ENCODE peak calls at places on chromosomes 7 and 10, in four cellular contexts. One of them, this sample, is unnamed.

GRCh38 chr10:33612116-33612515 is 277.6 kb upstream of the NRP1 start:
- DNase-seq in H9: no peak
- DNase-seq in neuronal stem cell: no peak
- DNase-seq in IMR-90: peak
- DNase-seq in this sample: no peak

GRCh38 chr10:44382131-44382858 is 2.6 kb downstream of the CXCL12 start:
- DNase-seq in H9: peak
- DNase-seq in neuronal stem cell: no peak
- DNase-seq in IMR-90: no peak
- DNase-seq in this sample: no peak

GRCh38 chr7:101677421-101678137 is 48.5 kb upstream of the MYL10 start:
- DNase-seq in H9: no peak
- DNase-seq in neuronal stem cell: no peak
- DNase-seq in IMR-90: peak
- DNase-seq in this sample: no peak

GRCh38 chr7:66167773-66168367 is 37.3 kb upstream of the TPST1 start:
- DNase-seq in H9: no peak
- DNase-seq in neuronal stem cell: no peak
- DNase-seq in IMR-90: peak
- DNase-seq in this sample: peak

GRCh38 chr10:102581401-102581800 is 62.9 kb upstream of the TRIM8 start:
- DNase-seq in H9: no peak
- DNase-seq in neuronal stem cell: no peak
- DNase-seq in IMR-90: no peak
- DNase-seq in this sample: no peak

GRCh38 chr7:29878081-29878688 is 71.9 kb downstream of the WIPF3 start:
- DNase-seq in H9: no peak
- DNase-seq in neuronal stem cell: no peak
- DNase-seq in IMR-90: peak
- DNase-seq in this sample: peak

GRCh38 chr10:93437000-93437945 is 44.9 kb downstream of the MYOF start:
- DNase-seq in H9: peak
- DNase-seq in neuronal stem cell: no peak
- DNase-seq in IMR-90: peak
- DNase-seq in this sample: peak

GRCh38 chr10:92891885-92892705 is 43.8 kb downstream of the EXOC6 start:
- DNase-seq in H9: peak
- DNase-seq in neuronal stem cell: no peak
- DNase-seq in IMR-90: peak
- DNase-seq in this sample: peak

GRCh38 chr10:119829429-119829828 is 43.2 kb downstream of the MCMBP start:
- DNase-seq in H9: no peak
- DNase-seq in neuronal stem cell: no peak
- DNase-seq in IMR-90: no peak
- DNase-seq in this sample: no peak

GRCh38 chr10:124701881-124702656 is 42.1 kb downstream of the FAM53B start:
- DNase-seq in H9: no peak
- DNase-seq in neuronal stem cell: no peak
- DNase-seq in IMR-90: peak
- DNase-seq in this sample: peak

GRCh38 chr10:35572583-35572982 is 32.6 kb upstream of the GJD4 start:
- DNase-seq in H9: no peak
- DNase-seq in neuronal stem cell: no peak
- DNase-seq in IMR-90: peak
- DNase-seq in this sample: peak

GRCh38 chr7:82319674-82320118 is 123.9 kb downstream of the CACNA2D1 start:
- DNase-seq in H9: no peak
- DNase-seq in neuronal stem cell: no peak
- DNase-seq in IMR-90: peak
- DNase-seq in this sample: peak

GRCh38 chr10:4708123-4708759 is 117.8 kb upstream of the AKR1E2 start:
- DNase-seq in H9: peak
- DNase-seq in neuronal stem cell: no peak
- DNase-seq in IMR-90: no peak
- DNase-seq in this sample: no peak

GRCh38 chr7:138943061-138943460 is 38.1 kb downstream of the KIAA1549 start:
- DNase-seq in H9: no peak
- DNase-seq in neuronal stem cell: no peak
- DNase-seq in IMR-90: no peak
- DNase-seq in this sample: no peak

GRCh38 chr10:100022403-100022802 is 12.7 kb upstream of the DNMBP start:
- DNase-seq in H9: no peak
- DNase-seq in neuronal stem cell: no peak
- DNase-seq in IMR-90: peak
- DNase-seq in this sample: no peak

GRCh38 chr10:79342295-79342761 is 4.9 kb upstream of the PPIF start:
- DNase-seq in H9: peak
- DNase-seq in neuronal stem cell: no peak
- DNase-seq in IMR-90: no peak
- DNase-seq in this sample: no peak

GRCh38 chr10:125396651-125397050 is 236.3 kb upstream of the CTBP2 start:
- DNase-seq in H9: no peak
- DNase-seq in neuronal stem cell: no peak
- DNase-seq in IMR-90: peak
- DNase-seq in this sample: no peak

GRCh38 chr7:139658919-139659675 is 118.7 kb downstream of the HIPK2 start:
- DNase-seq in H9: no peak
- DNase-seq in neuronal stem cell: no peak
- DNase-seq in IMR-90: no peak
- DNase-seq in this sample: no peak

GRCh38 chr7:80721880-80722595 is 83.6 kb downstream of the CD36 start:
- DNase-seq in H9: no peak
- DNase-seq in neuronal stem cell: no peak
- DNase-seq in IMR-90: peak
- DNase-seq in this sample: peak

GRCh38 chr10:92241158-92241500 is 49.7 kb downstream of the CPEB3 start:
- DNase-seq in H9: no peak
- DNase-seq in neuronal stem cell: peak
- DNase-seq in IMR-90: peak
- DNase-seq in this sample: no peak

GRCh38 chr10:116120688-116121087 is 152.3 kb downstream of the GFRA1 start:
- DNase-seq in H9: peak
- DNase-seq in neuronal stem cell: no peak
- DNase-seq in IMR-90: no peak
- DNase-seq in this sample: no peak

GRCh38 chr7:1632916-1633785 is 36.9 kb upstream of the ELFN1 start:
- DNase-seq in H9: no peak
- DNase-seq in neuronal stem cell: no peak
- DNase-seq in IMR-90: no peak
- DNase-seq in this sample: no peak

GRCh38 chr7:118053353-118053752 is 130.6 kb upstream of the LSM8 start:
- DNase-seq in H9: no peak
- DNase-seq in neuronal stem cell: no peak
- DNase-seq in IMR-90: no peak
- DNase-seq in this sample: no peak

GRCh38 chr10:132030898-132031463 is 34.8 kb upstream of the JAKMIP3 start:
- DNase-seq in H9: no peak
- DNase-seq in neuronal stem cell: no peak
- DNase-seq in IMR-90: no peak
- DNase-seq in this sample: no peak

GRCh38 chr10:70836319-70836718 is 20.6 kb downstream of the SGPL1 start:
- DNase-seq in H9: no peak
- DNase-seq in neuronal stem cell: no peak
- DNase-seq in IMR-90: no peak
- DNase-seq in this sample: no peak

GRCh38 chr10:100370561-100370975 is 23.5 kb downstream of the SCD start:
- DNase-seq in H9: no peak
- DNase-seq in neuronal stem cell: no peak
- DNase-seq in IMR-90: peak
- DNase-seq in this sample: peak

GRCh38 chr7:105776986-105777910 is 99.2 kb downstream of the ATXN7L1 start:
- DNase-seq in H9: no peak
- DNase-seq in neuronal stem cell: no peak
- DNase-seq in IMR-90: peak
- DNase-seq in this sample: peak

GRCh38 chr10:29619273-29619672 is 15.5 kb downstream of the SVIL start:
- DNase-seq in H9: no peak
- DNase-seq in neuronal stem cell: no peak
- DNase-seq in IMR-90: peak
- DNase-seq in this sample: peak

GRCh38 chr7:17033245-17033644 is 151.5 kb upstream of the AGR3 start:
- DNase-seq in H9: no peak
- DNase-seq in neuronal stem cell: no peak
- DNase-seq in IMR-90: no peak
- DNase-seq in this sample: no peak

GRCh38 chr7:47400001-47400400 is 181.9 kb downstream of the TNS3 start:
- DNase-seq in H9: no peak
- DNase-seq in neuronal stem cell: no peak
- DNase-seq in IMR-90: no peak
- DNase-seq in this sample: no peak

GRCh38 chr10:87847550-87847949 is 15.8 kb downstream of the KLLN start:
- DNase-seq in H9: no peak
- DNase-seq in neuronal stem cell: no peak
- DNase-seq in IMR-90: peak
- DNase-seq in this sample: no peak

GRCh38 chr10:131743190-131744151 is 157.3 kb upstream of the PPP2R2D start:
- DNase-seq in H9: peak
- DNase-seq in neuronal stem cell: no peak
- DNase-seq in IMR-90: no peak
- DNase-seq in this sample: no peak

GRCh38 chr10:18737236-18737635 is 78.0 kb downstream of the ARL5B start:
- DNase-seq in H9: no peak
- DNase-seq in neuronal stem cell: no peak
- DNase-seq in IMR-90: peak
- DNase-seq in this sample: no peak

DNA sequence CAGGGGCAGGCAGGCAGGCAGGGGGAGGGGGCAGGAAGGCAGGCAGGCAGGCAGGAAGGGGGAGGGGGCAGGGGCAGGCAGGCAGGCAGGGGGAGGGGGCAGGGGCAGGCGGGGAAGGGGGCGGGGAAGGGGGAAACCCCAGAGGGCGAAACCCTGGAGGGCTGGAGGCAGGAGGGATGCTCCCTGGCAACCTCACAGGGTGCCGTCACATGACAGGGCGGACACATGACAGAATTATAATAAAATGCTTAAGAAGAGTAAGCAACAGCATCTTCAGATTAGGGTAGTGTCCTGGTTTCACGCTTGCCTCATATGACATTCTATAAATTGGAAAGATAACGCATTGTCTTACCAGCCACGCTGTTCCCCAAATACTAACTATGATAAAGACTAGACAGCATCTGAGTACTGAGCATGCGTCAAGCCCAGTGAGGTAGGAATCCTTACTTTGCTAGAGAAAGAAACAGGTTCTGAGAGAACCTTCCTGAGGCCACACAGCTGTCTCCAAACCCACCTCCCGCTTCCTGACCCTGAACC is 131.6 kb downstream of the DIP2C start:
- DNase-seq in H9: no peak
- DNase-seq in neuronal stem cell: no peak
- DNase-seq in IMR-90: no peak
- DNase-seq in this sample: peak
- H4K91ac ChIP-seq in H9: no peak
- H4K91ac ChIP-seq in neuronal stem cell: no peak
- H4K91ac ChIP-seq in IMR-90: no peak
- H4K91ac ChIP-seq in this sample: no peak

GRCh38 chr10:58334817-58335305 is at the start of gene UBE2D1:
- DNase-seq in H9: peak
- DNase-seq in neuronal stem cell: peak
- DNase-seq in IMR-90: peak
- DNase-seq in this sample: peak
- H4K91ac ChIP-seq in H9: no peak
- H4K91ac ChIP-seq in neuronal stem cell: no peak
- H4K91ac ChIP-seq in IMR-90: no peak
- H4K91ac ChIP-seq in this sample: peak

GRCh38 chr10:24722676-24723385 is 856 bp downstream of the ARHGAP21 start:
- DNase-seq in H9: peak
- DNase-seq in neuronal stem cell: peak
- DNase-seq in IMR-90: peak
- DNase-seq in this sample: peak

GRCh38 chr10:24722131-24722675 is 1.5 kb downstream of the ARHGAP21 start:
- DNase-seq in H9: no peak
- DNase-seq in neuronal stem cell: no peak
- DNase-seq in IMR-90: peak
- DNase-seq in this sample: no peak

GRCh38 chr10:24723386-24723787 is 300 bp downstream of the ARHGAP21 start:
- DNase-seq in H9: no peak
- DNase-seq in neuronal stem cell: peak
- DNase-seq in IMR-90: peak
- DNase-seq in this sample: peak

GRCh38 chr10:24720096-24720495 is 3.6 kb downstream of the ARHGAP21 start:
- DNase-seq in H9: no peak
- DNase-seq in neuronal stem cell: no peak
- DNase-seq in IMR-90: no peak
- DNase-seq in this sample: no peak

DNA sequence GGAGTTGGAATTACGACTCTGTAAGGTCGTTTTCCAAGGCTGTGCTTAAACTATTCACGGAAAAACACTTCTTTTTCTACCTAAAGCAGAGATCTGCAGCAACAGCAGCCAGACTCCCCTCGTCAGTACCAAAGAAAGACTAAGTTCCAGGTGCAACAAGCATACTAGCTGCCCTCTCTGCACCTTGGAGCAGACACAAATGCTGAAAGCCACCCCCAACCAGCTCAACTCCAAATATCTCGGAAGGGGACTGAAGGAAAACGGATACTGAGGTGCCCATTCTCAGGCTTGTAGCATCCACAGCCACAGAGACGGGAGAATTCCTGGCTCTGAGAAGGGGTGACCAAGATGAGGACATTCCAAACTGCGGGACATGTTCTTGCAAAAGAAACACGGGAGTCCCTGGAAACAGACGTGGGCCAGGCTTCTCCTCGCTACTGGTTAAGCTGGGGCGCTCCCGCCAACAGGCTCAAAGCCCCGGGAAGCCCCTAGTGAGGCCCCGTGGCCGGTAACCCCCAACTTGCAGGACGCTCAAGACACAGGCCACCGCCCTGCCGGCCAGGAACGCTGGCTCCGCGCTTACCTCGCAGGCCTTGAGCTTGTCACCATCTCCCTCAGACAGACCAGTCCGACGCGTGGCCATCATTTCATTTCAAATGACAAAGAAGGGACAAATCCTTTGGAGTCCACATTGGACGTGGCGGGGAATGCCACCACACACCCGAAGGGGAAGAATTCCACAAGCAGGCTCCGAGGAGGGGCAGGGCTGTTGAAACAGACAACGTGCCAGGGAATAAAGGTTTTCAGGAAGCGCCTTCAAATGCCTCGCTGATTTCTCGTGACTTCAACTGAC is 2.2 kb downstream of the ARHGAP21 start:
- DNase-seq in H9: peak
- DNase-seq in neuronal stem cell: no peak
- DNase-seq in IMR-90: peak
- DNase-seq in this sample: peak
- H4K91ac ChIP-seq in H9: no peak
- H4K91ac ChIP-seq in neuronal stem cell: no peak
- H4K91ac ChIP-seq in IMR-90: peak
- H4K91ac ChIP-seq in this sample: no peak

DNA sequence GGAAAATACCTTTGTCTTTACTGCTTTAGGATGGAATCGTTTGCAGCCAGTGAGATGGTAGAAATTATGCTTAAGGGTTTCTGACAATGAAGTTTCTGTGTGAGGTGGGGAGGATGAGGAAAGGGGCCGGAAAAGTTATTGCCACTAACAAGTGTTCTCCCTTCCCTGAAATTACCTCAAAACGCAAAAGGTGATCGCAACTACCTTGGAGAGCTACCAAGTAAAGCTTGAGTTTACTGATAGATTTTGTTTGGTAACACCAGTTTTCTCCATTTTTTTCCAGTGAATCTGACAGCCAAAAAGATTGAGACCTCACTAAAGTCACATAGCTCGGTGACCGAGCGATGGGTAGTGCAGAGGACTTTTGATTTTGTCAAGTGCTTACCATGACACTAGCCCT is 1.5 kb downstream of the SUV39H2 start:
- DNase-seq in H9: no peak
- DNase-seq in neuronal stem cell: no peak
- DNase-seq in IMR-90: no peak
- DNase-seq in this sample: peak
- H4K91ac ChIP-seq in H9: no peak
- H4K91ac ChIP-seq in neuronal stem cell: no peak
- H4K91ac ChIP-seq in IMR-90: no peak
- H4K91ac ChIP-seq in this sample: no peak

This sample was measured in mesenchymal stem cell.